ENCODE peak calls at places on chromosome 3, in six cellular contexts. Q is progenitor cell of endocrine pancreas, Z is fibroblast of lung, W is lung, X is NCI-H1092, F is M059J. A is an unnamed sample.

GRCh38 chr3:170301404-170301803 is 56.1 kb upstream of the SKIL start:
- DNase-seq in Q (no peak), Z (peak), W (no peak), X (no peak), F (no peak), A (no peak)

GRCh38 chr3:194872669-194872977 is 186.9 kb downstream of the FAM43A start:
- DNase-seq in Q (no peak), Z (no peak), W (no peak), X (no peak), F (peak), A (no peak)

GRCh38 chr3:193710286-193711164 is 117.5 kb downstream of the OPA1 start:
- DNase-seq in Q (no peak), Z (no peak), W (no peak), X (no peak), F (no peak), A (no peak)

GRCh38 chr3:47475029-47475569 is 642 bp downstream of the SCAP start:
- DNase-seq in Q (no peak), Z (peak), W (peak), X (no peak), F (peak), A (no peak)

GRCh38 chr3:194166682-194167479 is 30.9 kb downstream of the HES1 start:
- DNase-seq in Q (no peak), Z (peak), W (no peak), X (no peak), F (no peak), A (no peak)

GRCh38 chr3:73542127-73542526 is 82.6 kb downstream of the PDZRN3 start:
- DNase-seq in Q (no peak), Z (no peak), W (no peak), X (peak), F (no peak), A (no peak)

GRCh38 chr3:195260286-195260905 is 10.6 kb downstream of the XXYLT1 start:
- DNase-seq in Q (no peak), Z (no peak), W (peak), X (no peak), F (peak), A (no peak)

GRCh38 chr3:14434541-14435151 is 32.2 kb downstream of the SLC6A6 start:
- DNase-seq in Q (no peak), Z (no peak), W (no peak), X (no peak), F (peak), A (no peak)

GRCh38 chr3:6644070-6644929 is 216.6 kb upstream of the GRM7 start:
- DNase-seq in Q (no peak), Z (no peak), W (no peak), X (no peak), F (no peak), A (no peak)

A was measured in kidney epithelial cell.